ENCODE peak calls at places on chromosomes 7 and 10, in four cellular contexts. T is Calu3; G is naive thymus-derived CD8-positive, alpha-beta T cell; S is RKO. L is an unnamed sample.

GRCh38 chr10:79142064-79142491 is 73.3 kb downstream of the ZMIZ1 start:
- DNase-seq in T (no peak), G (no peak), S (no peak), L (no peak)

GRCh38 chr10:119469325-119469707 is 73.2 kb downstream of the RGS10 start:
- DNase-seq in T (no peak), G (no peak), S (no peak), L (no peak)

GRCh38 chr7:55129409-55130078 is 110.7 kb downstream of the EGFR start:
- DNase-seq in T (no peak), G (no peak), S (no peak), L (no peak)

GRCh38 chr10:121741246-121741645 is 143.0 kb upstream of the FGFR2 start:
- DNase-seq in T (no peak), G (no peak), S (no peak), L (no peak)

GRCh38 chr7:89029864-89030263 is 234.3 kb upstream of the TEX47 start:
- DNase-seq in T (no peak), G (no peak), S (peak), L (no peak)

GRCh38 chr7:69912846-69913245 is 314.6 kb downstream of the AUTS2 start:
- DNase-seq in T (no peak), G (no peak), S (no peak), L (no peak)

GRCh38 chr10:76408646-76409045 is 977.2 kb downstream of the LRMDA start:
- DNase-seq in T (no peak), G (no peak), S (no peak), L (no peak)

GRCh38 chr10:124098575-124098974 is 5.2 kb upstream of the CHST15 start:
- DNase-seq in T (no peak), G (no peak), S (no peak), L (no peak)

GRCh38 chr10:120978589-120979252 is 127.6 kb downstream of the WDR11 start:
- DNase-seq in T (no peak), G (no peak), S (no peak), L (no peak)